ENCODE peak calls at places on chromosomes 4 and X, in four cellular contexts. One of them, this sample, is unnamed.

GRCh38 chr4:109649872-109650271 is 53.4 kb downstream of the CASP6 start:
- DNase-seq in fibroblast of lung: no peak
- DNase-seq in effector memory CD4-positive, alpha-beta T cell: no peak
- DNase-seq in neural progenitor cell: no peak
- DNase-seq in this sample: no peak

GRCh38 chr4:86333236-86333635 is 26.6 kb downstream of the MAPK10 start:
- DNase-seq in fibroblast of lung: no peak
- DNase-seq in effector memory CD4-positive, alpha-beta T cell: no peak
- DNase-seq in neural progenitor cell: no peak
- DNase-seq in this sample: no peak

GRCh38 chr4:182567119-182567518 is 323.9 kb downstream of the TENM3 start:
- DNase-seq in fibroblast of lung: no peak
- DNase-seq in effector memory CD4-positive, alpha-beta T cell: no peak
- DNase-seq in neural progenitor cell: no peak
- DNase-seq in this sample: no peak

GRCh38 chr4:85703098-85703497 is 228.1 kb downstream of the ARHGAP24 start:
- DNase-seq in fibroblast of lung: no peak
- DNase-seq in effector memory CD4-positive, alpha-beta T cell: no peak
- DNase-seq in neural progenitor cell: no peak
- DNase-seq in this sample: no peak

GRCh38 chr4:81685105-81685504 is 213.4 kb upstream of the RASGEF1B start:
- DNase-seq in fibroblast of lung: peak
- DNase-seq in effector memory CD4-positive, alpha-beta T cell: no peak
- DNase-seq in neural progenitor cell: no peak
- DNase-seq in this sample: no peak

GRCh38 chrX:102129473-102129872 is 4.0 kb downstream of the TCEAL2 start:
- DNase-seq in fibroblast of lung: no peak
- DNase-seq in effector memory CD4-positive, alpha-beta T cell: no peak
- DNase-seq in neural progenitor cell: no peak
- DNase-seq in this sample: no peak

GRCh38 chr4:185654311-185654710 is 119.0 kb upstream of the PDLIM3 start:
- DNase-seq in fibroblast of lung: no peak
- DNase-seq in effector memory CD4-positive, alpha-beta T cell: no peak
- DNase-seq in neural progenitor cell: no peak
- DNase-seq in this sample: no peak

GRCh38 chr4:105451346-105451745 is 22.5 kb downstream of the PPA2 start:
- DNase-seq in fibroblast of lung: no peak
- DNase-seq in effector memory CD4-positive, alpha-beta T cell: no peak
- DNase-seq in neural progenitor cell: no peak
- DNase-seq in this sample: no peak

GRCh38 chr4:13783800-13784411 is 156.4 kb upstream of the BOD1L1 start:
- DNase-seq in fibroblast of lung: peak
- DNase-seq in effector memory CD4-positive, alpha-beta T cell: no peak
- DNase-seq in neural progenitor cell: peak
- DNase-seq in this sample: no peak

GRCh38 chr4:141153751-141154510 is 20.7 kb upstream of the RNF150 start:
- DNase-seq in fibroblast of lung: peak
- DNase-seq in effector memory CD4-positive, alpha-beta T cell: no peak
- DNase-seq in neural progenitor cell: no peak
- DNase-seq in this sample: no peak

GRCh38 chrX:26562156-26562555 is 346.2 kb downstream of the MAGEB5 start:
- DNase-seq in fibroblast of lung: no peak
- DNase-seq in effector memory CD4-positive, alpha-beta T cell: no peak
- DNase-seq in neural progenitor cell: no peak
- DNase-seq in this sample: no peak

GRCh38 chrX:53594354-53594753 is 92.2 kb downstream of the HUWE1 start:
- DNase-seq in fibroblast of lung: peak
- DNase-seq in effector memory CD4-positive, alpha-beta T cell: no peak
- DNase-seq in neural progenitor cell: no peak
- DNase-seq in this sample: no peak

GRCh38 chr4:52054254-52054653 is 3.1 kb downstream of the SPATA18 start:
- DNase-seq in fibroblast of lung: no peak
- DNase-seq in effector memory CD4-positive, alpha-beta T cell: no peak
- DNase-seq in neural progenitor cell: no peak
- DNase-seq in this sample: no peak

GRCh38 chrX:130296743-130297142 is 28.0 kb upstream of the ZNF280C start:
- DNase-seq in fibroblast of lung: no peak
- DNase-seq in effector memory CD4-positive, alpha-beta T cell: no peak
- DNase-seq in neural progenitor cell: no peak
- DNase-seq in this sample: no peak

GRCh38 chr4:8402640-8403039 is 37.9 kb downstream of the ACOX3 start:
- DNase-seq in fibroblast of lung: no peak
- DNase-seq in effector memory CD4-positive, alpha-beta T cell: no peak
- DNase-seq in neural progenitor cell: no peak
- DNase-seq in this sample: no peak
- H3K27ac ChIP-seq in fibroblast of lung: no peak
- H3K27ac ChIP-seq in effector memory CD4-positive, alpha-beta T cell: no peak
- H3K27ac ChIP-seq in neural progenitor cell: no peak
- H3K27ac ChIP-seq in this sample: no peak

GRCh38 chr4:41215155-41215554 is 813 bp upstream of the APBB2 start:
- DNase-seq in fibroblast of lung: no peak
- DNase-seq in effector memory CD4-positive, alpha-beta T cell: no peak
- DNase-seq in neural progenitor cell: no peak
- DNase-seq in this sample: no peak
- H3K27ac ChIP-seq in fibroblast of lung: no peak
- H3K27ac ChIP-seq in effector memory CD4-positive, alpha-beta T cell: no peak
- H3K27ac ChIP-seq in neural progenitor cell: no peak
- H3K27ac ChIP-seq in this sample: peak

GRCh38 chrX:48474127-48474526 is 1.9 kb upstream of the FTSJ1 start:
- DNase-seq in fibroblast of lung: no peak
- DNase-seq in effector memory CD4-positive, alpha-beta T cell: no peak
- DNase-seq in neural progenitor cell: peak
- DNase-seq in this sample: no peak
- H3K27ac ChIP-seq in fibroblast of lung: no peak
- H3K27ac ChIP-seq in effector memory CD4-positive, alpha-beta T cell: no peak
- H3K27ac ChIP-seq in neural progenitor cell: no peak
- H3K27ac ChIP-seq in this sample: peak

GRCh38 chr4:125072269-125072668 is 242.5 kb upstream of the FAT4 start:
- DNase-seq in fibroblast of lung: no peak
- DNase-seq in effector memory CD4-positive, alpha-beta T cell: no peak
- DNase-seq in neural progenitor cell: no peak
- DNase-seq in this sample: no peak

GRCh38 chr4:125070869-125071268 is 243.9 kb upstream of the FAT4 start:
- DNase-seq in fibroblast of lung: no peak
- DNase-seq in effector memory CD4-positive, alpha-beta T cell: no peak
- DNase-seq in neural progenitor cell: no peak
- DNase-seq in this sample: no peak
- H3K27ac ChIP-seq in fibroblast of lung: no peak
- H3K27ac ChIP-seq in effector memory CD4-positive, alpha-beta T cell: no peak
- H3K27ac ChIP-seq in neural progenitor cell: no peak
- H3K27ac ChIP-seq in this sample: no peak

GRCh38 chrX:68831405-68832100 is 2.7 kb downstream of the EFNB1 start:
- DNase-seq in fibroblast of lung: no peak
- DNase-seq in effector memory CD4-positive, alpha-beta T cell: no peak
- DNase-seq in neural progenitor cell: no peak
- DNase-seq in this sample: no peak

GRCh38 chrX:68832101-68832416 is 3.2 kb downstream of the EFNB1 start:
- DNase-seq in fibroblast of lung: peak
- DNase-seq in effector memory CD4-positive, alpha-beta T cell: no peak
- DNase-seq in neural progenitor cell: peak
- DNase-seq in this sample: no peak

GRCh38 chrX:68833855-68834331 is 5.1 kb downstream of the EFNB1 start:
- DNase-seq in fibroblast of lung: no peak
- DNase-seq in effector memory CD4-positive, alpha-beta T cell: no peak
- DNase-seq in neural progenitor cell: no peak
- DNase-seq in this sample: no peak

GRCh38 chrX:68833448-68833805 is 4.6 kb downstream of the EFNB1 start:
- DNase-seq in fibroblast of lung: no peak
- DNase-seq in effector memory CD4-positive, alpha-beta T cell: no peak
- DNase-seq in neural progenitor cell: no peak
- DNase-seq in this sample: no peak

DNA sequence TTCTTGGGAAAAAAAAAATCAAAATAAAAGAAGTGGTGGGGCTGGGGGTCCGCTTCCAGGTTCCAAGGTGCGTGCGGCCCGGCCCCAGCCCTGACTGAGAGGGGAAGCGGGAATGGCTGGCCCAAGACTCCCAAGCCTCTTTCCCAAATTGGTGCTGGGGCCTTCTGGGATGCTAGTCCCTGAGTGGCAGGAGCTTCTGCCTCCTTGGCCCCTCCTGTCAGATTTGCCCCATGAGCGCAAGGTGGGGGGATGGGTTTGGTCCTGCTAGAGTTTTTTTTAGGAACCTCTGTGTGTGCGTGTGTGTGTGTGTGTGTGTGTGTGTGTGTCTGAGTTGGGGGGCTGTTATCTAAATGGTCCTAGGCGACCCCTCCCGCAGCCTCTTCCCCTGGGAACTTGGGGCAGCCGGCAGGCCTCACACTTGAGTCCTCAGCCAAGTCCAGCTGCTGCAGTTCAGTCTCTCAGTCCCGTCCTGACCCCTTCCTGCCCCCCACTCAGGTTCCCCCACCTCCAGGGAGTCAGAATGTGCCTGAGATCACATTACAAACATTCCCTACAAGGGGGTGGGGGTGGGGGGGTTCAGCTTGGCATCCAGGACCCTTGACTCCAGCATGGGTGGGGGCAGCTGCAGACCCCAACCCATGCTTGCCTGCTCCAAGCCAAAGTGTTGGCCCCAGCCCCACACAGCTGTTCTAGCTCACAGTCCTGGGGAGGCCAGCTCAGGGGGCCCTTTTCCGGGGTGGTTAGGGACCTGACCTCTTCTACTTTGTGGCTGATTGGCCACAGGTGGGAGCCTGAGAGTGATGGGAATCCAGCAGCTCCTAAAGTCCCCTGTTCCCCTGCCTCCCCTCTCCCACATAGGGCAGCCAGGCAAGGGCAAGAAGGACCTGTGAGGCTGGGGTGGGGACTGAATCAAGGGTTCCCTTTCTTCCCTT is 4.0 kb downstream of the EFNB1 start:
- DNase-seq in fibroblast of lung: no peak
- DNase-seq in effector memory CD4-positive, alpha-beta T cell: no peak
- DNase-seq in neural progenitor cell: peak
- DNase-seq in this sample: no peak
- H3K27ac ChIP-seq in fibroblast of lung: peak
- H3K27ac ChIP-seq in effector memory CD4-positive, alpha-beta T cell: no peak
- H3K27ac ChIP-seq in neural progenitor cell: no peak
- H3K27ac ChIP-seq in this sample: peak

DNA sequence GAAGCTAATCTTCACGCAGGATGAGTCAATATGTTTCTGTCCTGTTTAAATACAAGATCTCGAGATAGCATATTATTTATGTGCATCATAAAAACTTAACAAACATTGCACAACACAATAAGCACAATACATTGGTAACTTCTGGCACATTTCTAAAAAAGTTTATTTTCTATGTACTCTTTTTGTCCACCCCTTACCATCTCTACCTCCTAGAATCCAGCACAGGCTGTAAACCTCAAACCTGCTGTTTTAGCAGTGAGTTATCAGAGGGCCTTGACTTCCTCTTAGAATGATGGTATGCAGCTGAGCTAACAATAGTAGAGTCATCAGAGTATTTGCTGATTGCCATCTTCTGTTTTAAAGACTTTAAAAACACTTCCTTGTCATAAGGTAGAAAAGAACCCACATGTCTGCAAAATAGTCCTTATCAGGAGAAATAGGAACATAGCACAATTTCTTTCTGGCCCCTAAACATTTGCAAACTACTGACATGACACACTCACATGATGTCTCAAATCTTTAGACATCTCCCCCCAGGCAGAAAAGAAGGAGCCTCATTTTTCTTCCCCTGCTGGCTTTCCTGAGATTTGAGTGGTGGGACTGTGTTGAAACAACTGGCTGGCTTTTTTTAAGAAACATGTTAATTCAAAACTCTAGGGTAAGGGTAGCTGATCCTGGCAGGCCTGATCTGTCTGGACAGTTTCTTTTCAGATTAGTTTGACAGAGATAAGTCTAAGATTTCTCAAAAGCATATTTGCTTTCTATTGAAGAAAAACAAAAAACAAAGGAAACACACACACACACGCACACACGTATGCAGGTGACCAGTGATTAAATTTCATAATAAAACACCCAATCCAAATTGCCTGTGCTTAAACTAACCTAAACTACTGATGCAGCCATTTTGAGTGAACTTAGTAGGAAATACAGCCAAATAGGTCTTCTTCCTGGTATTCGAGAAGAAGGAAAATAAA is 10.3 kb upstream of the CCNG2 start:
- DNase-seq in fibroblast of lung: peak
- DNase-seq in effector memory CD4-positive, alpha-beta T cell: no peak
- DNase-seq in neural progenitor cell: no peak
- DNase-seq in this sample: no peak
- H3K27ac ChIP-seq in fibroblast of lung: no peak
- H3K27ac ChIP-seq in effector memory CD4-positive, alpha-beta T cell: no peak
- H3K27ac ChIP-seq in neural progenitor cell: no peak
- H3K27ac ChIP-seq in this sample: peak

GRCh38 chr4:7016086-7016485 is 27.1 kb upstream of the TADA2B start:
- DNase-seq in fibroblast of lung: no peak
- DNase-seq in effector memory CD4-positive, alpha-beta T cell: no peak
- DNase-seq in neural progenitor cell: no peak
- DNase-seq in this sample: no peak
- H3K27ac ChIP-seq in fibroblast of lung: no peak
- H3K27ac ChIP-seq in effector memory CD4-positive, alpha-beta T cell: no peak
- H3K27ac ChIP-seq in neural progenitor cell: no peak
- H3K27ac ChIP-seq in this sample: no peak

GRCh38 chr4:36332023-36332781 is 50.8 kb downstream of the DTHD1 start:
- DNase-seq in fibroblast of lung: peak
- DNase-seq in effector memory CD4-positive, alpha-beta T cell: no peak
- DNase-seq in neural progenitor cell: peak
- DNase-seq in this sample: no peak

GRCh38 chr4:36337665-36338064 is 56.2 kb downstream of the DTHD1 start:
- DNase-seq in fibroblast of lung: no peak
- DNase-seq in effector memory CD4-positive, alpha-beta T cell: no peak
- DNase-seq in neural progenitor cell: no peak
- DNase-seq in this sample: no peak

GRCh38 chr4:36328130-36328529 is 46.7 kb downstream of the DTHD1 start:
- DNase-seq in fibroblast of lung: no peak
- DNase-seq in effector memory CD4-positive, alpha-beta T cell: no peak
- DNase-seq in neural progenitor cell: no peak
- DNase-seq in this sample: no peak

GRCh38 chr4:36333303-36333877 is 52.0 kb downstream of the DTHD1 start:
- DNase-seq in fibroblast of lung: no peak
- DNase-seq in effector memory CD4-positive, alpha-beta T cell: no peak
- DNase-seq in neural progenitor cell: no peak
- DNase-seq in this sample: no peak

DNA sequence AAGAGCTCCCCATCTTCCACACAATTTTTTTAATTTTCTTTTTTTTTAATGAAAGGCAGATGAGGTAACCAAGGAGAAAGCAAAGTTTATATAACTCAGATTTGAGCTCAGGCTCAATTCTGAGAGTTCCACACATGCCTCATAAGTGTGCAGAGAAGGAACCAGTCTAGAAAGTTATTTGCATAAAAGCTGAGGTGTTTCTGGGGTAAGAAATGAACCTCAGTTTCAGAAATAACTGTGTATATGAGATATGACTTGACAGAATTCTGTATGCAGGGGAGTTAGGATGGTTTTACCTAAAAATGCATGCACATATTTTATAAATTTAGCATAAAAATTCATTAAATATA is 51.3 kb downstream of the DTHD1 start:
- DNase-seq in fibroblast of lung: no peak
- DNase-seq in effector memory CD4-positive, alpha-beta T cell: no peak
- DNase-seq in neural progenitor cell: no peak
- DNase-seq in this sample: no peak
- H3K27ac ChIP-seq in fibroblast of lung: no peak
- H3K27ac ChIP-seq in effector memory CD4-positive, alpha-beta T cell: no peak
- H3K27ac ChIP-seq in neural progenitor cell: no peak
- H3K27ac ChIP-seq in this sample: no peak

DNA sequence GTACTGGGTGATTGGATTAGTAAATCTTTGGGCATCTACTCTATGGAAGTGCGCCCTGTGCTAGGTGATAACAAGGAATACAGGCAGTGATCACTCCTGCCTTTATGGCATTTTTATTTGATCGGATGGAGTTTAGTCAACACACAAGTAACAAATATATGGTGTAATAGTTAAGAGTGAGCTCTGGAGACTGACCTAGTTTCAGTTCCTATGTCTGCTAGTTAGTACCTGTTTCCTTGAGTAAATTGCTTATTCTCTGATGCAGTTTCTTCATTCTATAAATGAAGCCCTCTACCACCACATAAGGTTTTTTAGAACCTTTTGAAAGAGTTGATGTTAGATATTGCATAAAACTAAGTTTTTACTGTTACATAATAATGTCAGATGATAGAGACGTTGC is 134.6 kb downstream of the KDM6A start:
- DNase-seq in fibroblast of lung: no peak
- DNase-seq in effector memory CD4-positive, alpha-beta T cell: no peak
- DNase-seq in neural progenitor cell: no peak
- DNase-seq in this sample: no peak
- H3K27ac ChIP-seq in fibroblast of lung: no peak
- H3K27ac ChIP-seq in effector memory CD4-positive, alpha-beta T cell: no peak
- H3K27ac ChIP-seq in neural progenitor cell: no peak
- H3K27ac ChIP-seq in this sample: no peak

This sample was measured in epithelial cell of prostate.